ENCODE peak calls at places on chromosomes 6 and 20, in four cellular contexts. X is cardiac muscle cell, S is heart right ventricle, R is spleen. A is an unnamed sample. For H3K4me1, the result is how much of the 10 kb centered on the place peaks cover.

GRCh38 chr6:144315981-144316865 is 31.1 kb downstream of the UTRN start:
- DNase-seq in R (no peak), X (no peak), S (no peak), A (no peak)

GRCh38 chr6:95093154-95093553 is 484.2 kb upstream of the MANEA start:
- DNase-seq in R (no peak), X (no peak), S (no peak), A (no peak)

GRCh38 chr6:154319231-154319858 is 37.3 kb downstream of the IPCEF1 start:
- DNase-seq in R (no peak), X (no peak), S (no peak), A (no peak)

GRCh38 chr20:45320948-45321595 is 13.0 kb upstream of the MATN4 start:
- DNase-seq in X (no peak), S (no peak), R (no peak), A (no peak)

GRCh38 chr6:133236898-133237297 is 4.3 kb upstream of the EYA4 start:
- DNase-seq in X (no peak), R (no peak), S (no peak), A (no peak)

GRCh38 chr6:111565316-111566221 is 40.1 kb downstream of the TRAF3IP2 start:
- DNase-seq in R (no peak), X (no peak), S (no peak), A (no peak)

GRCh38 chr6:100846276-100846675 is 34.9 kb downstream of the ASCC3 start:
- DNase-seq in S (no peak), R (no peak), X (no peak), A (no peak)

GRCh38 chr6:11139051-11139960 is 27.8 kb upstream of the ERVFRD-1 start:
- DNase-seq in R (no peak), S (no peak), X (no peak), A (no peak)

GRCh38 chr20:58480455-58481356 is 34.5 kb downstream of the APCDD1L start:
- DNase-seq in X (no peak), S (peak), R (no peak), A (no peak)

GRCh38 chr6:1390805-1391511 is 1.6 kb downstream of the FOXF2 start:
- DNase-seq in R (peak), X (no peak), S (no peak), A (no peak)

GRCh38 chr6:33959661-33960344 is 156.0 kb upstream of the MLN start:
- DNase-seq in R (peak), X (no peak), S (no peak), A (peak)

GRCh38 chr6:142952614-142953013 is 7.6 kb upstream of the HIVEP2 start:
- DNase-seq in S (no peak), R (peak), X (no peak), A (no peak)

GRCh38 chr6:133855599-133855972 is 33.3 kb upstream of the TCF21 start:
- DNase-seq in X (no peak), S (no peak), R (no peak), A (no peak)

GRCh38 chr6:154478691-154479090 is 31.8 kb downstream of the CNKSR3 start:
- DNase-seq in R (no peak), S (no peak), X (no peak), A (no peak)

GRCh38 chr6:143536461-143536865 is 24.9 kb upstream of the FUCA2 start:
- DNase-seq in S (no peak), R (peak), X (no peak), A (no peak)

GRCh38 chr6:453152-453551 is 61.6 kb downstream of the IRF4 start:
- DNase-seq in S (no peak), R (peak), X (no peak), A (peak)

GRCh38 chr6:99130897-99131873 is 183.4 kb upstream of the FBXL4 start:
- DNase-seq in X (peak), R (no peak), S (no peak), A (no peak)

GRCh38 chr6:32184084-32184640 is at the start of gene AGER:
- DNase-seq in R (peak), X (no peak), S (no peak), A (no peak)
- H3K4me1 ChIP-seq in R (half or more), X (under half), S (under half), A (under half)

GRCh38 chr6:40582892-40583291 is 4.3 kb downstream of the LRFN2 start:
- DNase-seq in X (no peak), S (no peak), R (no peak), A (no peak)
- TF ChIP-seq CTCF in X (no peak), S (peak), R (no peak), A (no peak)

GRCh38 chr6:13486679-13487121 is 700 bp downstream of the GFOD1 start:
- DNase-seq in R (peak), S (peak), X (peak), A (no peak)
- H3K4me1 ChIP-seq in R (half or more), S (under half), X (under half), A (under half)

GRCh38 chr6:125747589-125748533 is 1.6 kb upstream of the HEY2 start:
- DNase-seq in S (peak), R (peak), X (peak), A (peak)

GRCh38 chr6:125750692-125751333 is 1.4 kb downstream of the HEY2 start:
- DNase-seq in S (no peak), X (no peak), R (no peak), A (no peak)

GRCh38 chr6:125748534-125749111 is 809 bp upstream of the HEY2 start:
- DNase-seq in R (peak), S (no peak), X (peak), A (no peak)

GRCh38 chr6:125749864-125750691 is 646 bp downstream of the HEY2 start:
- DNase-seq in S (peak), R (no peak), X (peak), A (no peak)

DNA sequence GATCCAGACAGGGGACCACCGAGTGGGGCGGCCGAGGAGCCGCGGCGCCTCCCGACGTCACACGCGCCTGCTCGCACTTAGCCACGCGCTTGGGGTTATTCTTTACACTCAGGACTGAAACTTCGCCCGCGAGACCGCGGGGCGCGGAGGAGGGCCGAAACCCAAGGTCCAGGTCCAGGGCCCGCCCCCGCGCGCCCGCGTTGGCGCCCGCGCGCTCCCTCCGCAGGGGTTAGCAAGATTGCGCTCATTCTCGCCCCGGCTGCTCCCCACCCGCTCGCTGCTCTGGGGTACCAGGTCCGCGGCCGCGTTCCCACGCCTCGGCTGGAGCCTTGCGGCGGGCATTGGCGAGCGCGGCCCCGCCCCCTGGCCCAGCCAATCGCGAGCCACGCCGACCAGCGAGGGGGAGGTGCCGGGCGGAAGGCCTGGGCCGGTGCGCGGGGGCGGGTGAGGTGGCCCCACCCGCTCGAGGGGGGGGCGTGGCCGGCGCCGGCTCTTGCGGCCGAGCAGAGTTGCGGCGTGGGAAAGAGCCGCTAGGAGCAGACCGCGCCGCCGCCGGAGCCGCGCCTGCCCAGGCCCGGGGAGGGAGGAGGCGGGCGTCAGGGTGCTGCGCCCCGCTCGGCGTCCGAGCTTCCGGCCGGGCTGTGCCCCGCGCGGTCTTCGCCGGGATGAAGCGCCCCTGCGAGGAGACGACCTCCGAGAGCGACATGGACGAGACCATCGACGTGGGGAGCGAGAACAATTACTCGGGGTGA is at the start of gene HEY2:
- DNase-seq in S (peak), X (peak), R (peak), A (peak)
- TF ChIP-seq CTCF in S (peak), X (no peak), R (no peak), A (no peak)

DNA sequence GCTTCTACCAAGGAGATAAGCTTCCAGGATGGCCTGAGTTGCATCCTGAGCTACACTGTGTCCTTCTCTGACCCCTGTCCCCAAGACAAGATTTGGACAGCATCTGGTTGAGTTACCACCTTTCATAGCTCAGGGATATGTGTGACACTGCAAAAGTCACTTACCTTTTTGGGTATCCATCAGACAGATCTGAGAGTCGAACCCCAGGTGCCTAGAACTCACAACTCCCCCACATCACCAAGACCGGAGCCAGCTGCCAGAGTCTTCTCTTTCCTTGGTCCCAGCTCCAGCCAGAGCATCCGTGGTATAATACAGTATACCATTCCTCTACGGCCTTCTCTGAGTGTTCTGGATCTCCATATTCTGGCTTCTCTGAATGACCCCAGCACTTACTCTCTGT is 133.0 kb downstream of the CD83 start:
- DNase-seq in X (no peak), S (no peak), R (no peak), A (no peak)
- H3K4me1 ChIP-seq in X (under half), S (under half), R (under half), A (under half)